ENCODE peak calls at places on chromosomes 12 and 14, in six cellular contexts. One of them, this sample, is unnamed.

GRCh38 chr14:50745401-50746058 is 77.4 kb upstream of the SAV1 start:
- DNase-seq in effector CD8-positive, alpha-beta T cell: no peak
- DNase-seq in lung: no peak
- DNase-seq in NCI-H774: no peak
- DNase-seq in NCI-H2081: no peak
- DNase-seq in osteocyte: no peak
- DNase-seq in this sample: no peak

GRCh38 chr14:105307052-105307727 is 6.4 kb upstream of the BRF1 start:
- DNase-seq in lung: no peak
- DNase-seq in effector CD8-positive, alpha-beta T cell: no peak
- DNase-seq in NCI-H2081: no peak
- DNase-seq in NCI-H774: no peak
- DNase-seq in osteocyte: no peak
- DNase-seq in this sample: no peak

GRCh38 chr12:95700316-95700785 is 90.2 kb downstream of the NTN4 start:
- DNase-seq in osteocyte: no peak
- DNase-seq in effector CD8-positive, alpha-beta T cell: no peak
- DNase-seq in lung: no peak
- DNase-seq in NCI-H2081: no peak
- DNase-seq in NCI-H774: no peak
- DNase-seq in this sample: peak

GRCh38 chr12:46886541-46887041 is 60.8 kb upstream of the SLC38A4 start:
- DNase-seq in effector CD8-positive, alpha-beta T cell: no peak
- DNase-seq in NCI-H2081: no peak
- DNase-seq in lung: no peak
- DNase-seq in NCI-H774: no peak
- DNase-seq in osteocyte: no peak
- DNase-seq in this sample: no peak

GRCh38 chr12:80946591-80946990 is 8.9 kb upstream of the LIN7A start:
- DNase-seq in osteocyte: no peak
- DNase-seq in lung: no peak
- DNase-seq in NCI-H774: no peak
- DNase-seq in effector CD8-positive, alpha-beta T cell: no peak
- DNase-seq in NCI-H2081: peak
- DNase-seq in this sample: no peak

GRCh38 chr12:65695077-65695865 is 129.0 kb upstream of the HMGA2 start:
- DNase-seq in NCI-H2081: no peak
- DNase-seq in osteocyte: no peak
- DNase-seq in lung: peak
- DNase-seq in NCI-H774: peak
- DNase-seq in effector CD8-positive, alpha-beta T cell: no peak
- DNase-seq in this sample: no peak

GRCh38 chr14:76931629-76932402 is 96.7 kb downstream of the IRF2BPL start:
- DNase-seq in osteocyte: no peak
- DNase-seq in NCI-H774: no peak
- DNase-seq in effector CD8-positive, alpha-beta T cell: no peak
- DNase-seq in lung: no peak
- DNase-seq in NCI-H2081: no peak
- DNase-seq in this sample: no peak

GRCh38 chr14:34310724-34311123 is 151.3 kb downstream of the SPTSSA start:
- DNase-seq in NCI-H2081: no peak
- DNase-seq in osteocyte: no peak
- DNase-seq in lung: no peak
- DNase-seq in effector CD8-positive, alpha-beta T cell: no peak
- DNase-seq in NCI-H774: no peak
- DNase-seq in this sample: no peak

GRCh38 chr12:80860206-80860605 is 77.5 kb downstream of the LIN7A start:
- DNase-seq in NCI-H2081: no peak
- DNase-seq in lung: no peak
- DNase-seq in osteocyte: no peak
- DNase-seq in NCI-H774: no peak
- DNase-seq in effector CD8-positive, alpha-beta T cell: no peak
- DNase-seq in this sample: no peak

GRCh38 chr14:69624131-69624530 is 12.7 kb downstream of the SUSD6 start:
- DNase-seq in effector CD8-positive, alpha-beta T cell: no peak
- DNase-seq in NCI-H2081: no peak
- DNase-seq in NCI-H774: no peak
- DNase-seq in osteocyte: no peak
- DNase-seq in lung: no peak
- DNase-seq in this sample: no peak

GRCh38 chr14:96264850-96265249 is 8.8 kb downstream of the BDKRB1 start:
- DNase-seq in NCI-H2081: no peak
- DNase-seq in lung: no peak
- DNase-seq in osteocyte: no peak
- DNase-seq in effector CD8-positive, alpha-beta T cell: no peak
- DNase-seq in NCI-H774: no peak
- DNase-seq in this sample: no peak